ENCODE peak calls at places on chromosomes 7 and 10, in eight cellular contexts. One of them, this sample, is unnamed.

GRCh38 chr10:72688208-72688651 is 3.7 kb upstream of the MCU start:
- DNase-seq in C1 segment of cervical spinal cord: no peak
- DNase-seq in mammary epithelial cell: peak
- DNase-seq in AG09319: peak
- DNase-seq in foreskin fibroblast: peak
- DNase-seq in GOT3: no peak
- DNase-seq in lower leg skin: no peak
- DNase-seq in NCI-H82: no peak
- DNase-seq in this sample: no peak

GRCh38 chr10:109939253-109939961 is 16.1 kb upstream of the XPNPEP1 start:
- DNase-seq in C1 segment of cervical spinal cord: no peak
- DNase-seq in mammary epithelial cell: no peak
- DNase-seq in AG09319: no peak
- DNase-seq in foreskin fibroblast: peak
- DNase-seq in GOT3: no peak
- DNase-seq in lower leg skin: no peak
- DNase-seq in NCI-H82: no peak
- DNase-seq in this sample: no peak

GRCh38 chr10:110684800-110685446 is 40.8 kb downstream of the RBM20 start:
- DNase-seq in C1 segment of cervical spinal cord: no peak
- DNase-seq in mammary epithelial cell: no peak
- DNase-seq in AG09319: no peak
- DNase-seq in foreskin fibroblast: peak
- DNase-seq in GOT3: no peak
- DNase-seq in lower leg skin: no peak
- DNase-seq in NCI-H82: no peak
- DNase-seq in this sample: no peak

GRCh38 chr7:151740180-151740845 is 136.6 kb downstream of the PRKAG2 start:
- DNase-seq in C1 segment of cervical spinal cord: no peak
- DNase-seq in mammary epithelial cell: no peak
- DNase-seq in AG09319: no peak
- DNase-seq in foreskin fibroblast: no peak
- DNase-seq in GOT3: no peak
- DNase-seq in lower leg skin: no peak
- DNase-seq in NCI-H82: no peak
- DNase-seq in this sample: no peak

GRCh38 chr7:42492895-42493294 is 255.9 kb upstream of the GLI3 start:
- DNase-seq in C1 segment of cervical spinal cord: no peak
- DNase-seq in mammary epithelial cell: no peak
- DNase-seq in AG09319: no peak
- DNase-seq in foreskin fibroblast: no peak
- DNase-seq in GOT3: no peak
- DNase-seq in lower leg skin: no peak
- DNase-seq in NCI-H82: no peak
- DNase-seq in this sample: no peak

GRCh38 chr10:75431180-75432111 is at the start of gene LRMDA:
- DNase-seq in C1 segment of cervical spinal cord: peak
- DNase-seq in mammary epithelial cell: no peak
- DNase-seq in AG09319: no peak
- DNase-seq in foreskin fibroblast: peak
- DNase-seq in GOT3: no peak
- DNase-seq in lower leg skin: peak
- DNase-seq in NCI-H82: no peak
- DNase-seq in this sample: no peak

GRCh38 chr7:29412912-29413311 is 150.7 kb upstream of the PRR15 start:
- DNase-seq in C1 segment of cervical spinal cord: no peak
- DNase-seq in mammary epithelial cell: no peak
- DNase-seq in AG09319: no peak
- DNase-seq in foreskin fibroblast: no peak
- DNase-seq in GOT3: no peak
- DNase-seq in lower leg skin: no peak
- DNase-seq in NCI-H82: no peak
- DNase-seq in this sample: no peak

GRCh38 chr7:77482015-77482414 is 55.1 kb upstream of the PTPN12 start:
- DNase-seq in C1 segment of cervical spinal cord: no peak
- DNase-seq in mammary epithelial cell: peak
- DNase-seq in AG09319: no peak
- DNase-seq in foreskin fibroblast: peak
- DNase-seq in GOT3: no peak
- DNase-seq in lower leg skin: no peak
- DNase-seq in NCI-H82: no peak
- DNase-seq in this sample: peak

GRCh38 chr10:27192284-27192683 is 37.1 kb downstream of the MASTL start:
- DNase-seq in C1 segment of cervical spinal cord: no peak
- DNase-seq in mammary epithelial cell: peak
- DNase-seq in AG09319: peak
- DNase-seq in foreskin fibroblast: peak
- DNase-seq in GOT3: peak
- DNase-seq in lower leg skin: no peak
- DNase-seq in NCI-H82: no peak
- DNase-seq in this sample: no peak

GRCh38 chr10:52950578-52950977 is 178.0 kb upstream of the MBL2 start:
- DNase-seq in C1 segment of cervical spinal cord: no peak
- DNase-seq in mammary epithelial cell: no peak
- DNase-seq in AG09319: no peak
- DNase-seq in foreskin fibroblast: no peak
- DNase-seq in GOT3: no peak
- DNase-seq in lower leg skin: no peak
- DNase-seq in NCI-H82: no peak
- DNase-seq in this sample: no peak

GRCh38 chr10:67893637-67894036 is 9.2 kb downstream of the SIRT1 start:
- DNase-seq in C1 segment of cervical spinal cord: no peak
- DNase-seq in mammary epithelial cell: no peak
- DNase-seq in AG09319: no peak
- DNase-seq in foreskin fibroblast: no peak
- DNase-seq in GOT3: no peak
- DNase-seq in lower leg skin: peak
- DNase-seq in NCI-H82: no peak
- DNase-seq in this sample: no peak

GRCh38 chr10:47260505-47261111 is 39.4 kb upstream of the GDF10 start:
- DNase-seq in C1 segment of cervical spinal cord: no peak
- DNase-seq in mammary epithelial cell: no peak
- DNase-seq in AG09319: no peak
- DNase-seq in foreskin fibroblast: no peak
- DNase-seq in GOT3: no peak
- DNase-seq in lower leg skin: no peak
- DNase-seq in NCI-H82: peak
- DNase-seq in this sample: no peak

This sample was measured in breast epithelium.